ENCODE peak calls at places on chromosomes 1 and 21, in four cellular contexts. One of them, this sample, is unnamed.

GRCh38 chr1:42302034-42302433 is 33.0 kb downstream of the FOXJ3 start:
- DNase-seq in IMR-90: no peak
- DNase-seq in SJSA1: no peak
- DNase-seq in ACHN: no peak
- DNase-seq in this sample: no peak

GRCh38 chr1:75950176-75950575 is 18.0 kb upstream of the ASB17 start:
- DNase-seq in SJSA1: no peak
- DNase-seq in IMR-90: no peak
- DNase-seq in ACHN: no peak
- DNase-seq in this sample: no peak

GRCh38 chr1:227729144-227729880 is 5.8 kb downstream of the JMJD4 start:
- DNase-seq in ACHN: no peak
- DNase-seq in IMR-90: no peak
- DNase-seq in SJSA1: no peak
- DNase-seq in this sample: no peak

GRCh38 chr1:17837631-17838030 is 82.5 kb downstream of the ACTL8 start:
- DNase-seq in SJSA1: no peak
- DNase-seq in IMR-90: no peak
- DNase-seq in ACHN: no peak
- DNase-seq in this sample: no peak

GRCh38 chr21:41361053-41361785 is 608 bp upstream of the MX2 start:
- DNase-seq in SJSA1: no peak
- DNase-seq in ACHN: no peak
- DNase-seq in IMR-90: no peak
- DNase-seq in this sample: no peak

GRCh38 chr1:55060133-55060999 is 21.0 kb downstream of the PCSK9 start:
- DNase-seq in IMR-90: no peak
- DNase-seq in ACHN: no peak
- DNase-seq in SJSA1: no peak
- DNase-seq in this sample: no peak

GRCh38 chr1:19462781-19463180 is 22.6 kb downstream of the CAPZB start:
- DNase-seq in SJSA1: no peak
- DNase-seq in IMR-90: no peak
- DNase-seq in ACHN: no peak
- DNase-seq in this sample: no peak

GRCh38 chr21:44810829-44811228 is 7.0 kb downstream of the SUMO3 start:
- DNase-seq in ACHN: no peak
- DNase-seq in SJSA1: no peak
- DNase-seq in IMR-90: no peak
- DNase-seq in this sample: no peak

GRCh38 chr1:19232526-19232851 is 18.8 kb downstream of the EMC1 start:
- DNase-seq in ACHN: no peak
- DNase-seq in IMR-90: peak; percentile 68
- DNase-seq in SJSA1: no peak
- DNase-seq in this sample: no peak

GRCh38 chr1:117573386-117574040 is 32.3 kb upstream of the TENT5C start:
- DNase-seq in ACHN: no peak
- DNase-seq in IMR-90: peak; percentile 26
- DNase-seq in SJSA1: peak; percentile 38
- DNase-seq in this sample: no peak

GRCh38 chr21:23809573-23809972 is 1797.7 kb downstream of the MRPL39 start:
- DNase-seq in ACHN: no peak
- DNase-seq in SJSA1: no peak
- DNase-seq in IMR-90: no peak
- DNase-seq in this sample: no peak

GRCh38 chr1:157353546-157353945 is 198.8 kb downstream of the FCRL5 start:
- DNase-seq in ACHN: no peak
- DNase-seq in IMR-90: no peak
- DNase-seq in SJSA1: no peak
- DNase-seq in this sample: no peak

GRCh38 chr1:116514708-116515525 is 55.9 kb downstream of the CD58 start:
- DNase-seq in IMR-90: no peak
- DNase-seq in SJSA1: no peak
- DNase-seq in ACHN: no peak
- DNase-seq in this sample: no peak

GRCh38 chr1:74611887-74612286 is 61.7 kb downstream of the ERICH3 start:
- DNase-seq in SJSA1: no peak
- DNase-seq in IMR-90: no peak
- DNase-seq in ACHN: no peak
- DNase-seq in this sample: no peak

GRCh38 chr1:166811691-166812090 is 27.6 kb upstream of the POGK start:
- DNase-seq in ACHN: no peak
- DNase-seq in IMR-90: peak; percentile 34
- DNase-seq in SJSA1: no peak
- DNase-seq in this sample: no peak

GRCh38 chr1:1616045-1616821 is 933 bp downstream of the MIB2 start:
- DNase-seq in SJSA1: no peak
- DNase-seq in ACHN: peak; percentile 29
- DNase-seq in IMR-90: peak; percentile 37
- DNase-seq in this sample: peak; percentile 57

This sample was measured in lung microvascular endothelial cell.